ENCODE peak calls at places on chromosomes 16 and 17, in nine cellular contexts. L is upper lobe of right lung; S is spleen; J is gastrocnemius medialis; F is A549; V is tibial artery; Q is body of pancreas; I is naive thymus-derived CD4-positive, alpha-beta T cell; G is CD4-positive, CD25-positive, alpha-beta regulatory T cell. H is an unnamed sample. For H3K4me1, the result is how much of the 10 kb centered on the place peaks cover.

GRCh38 chr17:80261159-80261894 is 675 bp downstream of the RNF213 start:
- DNase-seq in Q (peak), F (peak), I (peak), S (peak), V (peak), J (peak), L (peak), G (peak), H (peak)

GRCh38 chr17:73585583-73585982 is 58.7 kb downstream of the SDK2 start:
- DNase-seq in F (peak), J (no peak), I (peak), L (no peak), Q (no peak), G (peak), S (no peak), V (no peak), H (no peak)

GRCh38 chr17:5264930-5265329 is 17.2 kb upstream of the RABEP1 start:
- DNase-seq in V (no peak), Q (no peak), J (no peak), I (no peak), G (no peak), L (no peak), S (no peak), F (no peak), H (no peak)

GRCh38 chr17:54882371-54882770 is 18.3 kb upstream of the TOM1L1 start:
- DNase-seq in F (no peak), Q (no peak), V (no peak), I (no peak), L (no peak), S (no peak), J (no peak), G (no peak), H (no peak)

GRCh38 chr17:66915204-66915611 is 49.3 kb upstream of the CACNG4 start:
- DNase-seq in V (no peak), J (no peak), L (no peak), G (peak), F (peak), I (no peak), S (peak), Q (peak), H (peak)

GRCh38 chr17:51015145-51015558 is 105.5 kb downstream of the SPAG9 start:
- DNase-seq in J (no peak), Q (no peak), I (no peak), V (no peak), F (no peak), S (no peak), L (no peak), G (no peak), H (no peak)

GRCh38 chr16:49510676-49511305 is 137.2 kb downstream of the C16orf78 start:
- DNase-seq in V (no peak), I (no peak), L (peak), G (no peak), Q (no peak), F (no peak), S (peak), J (peak), H (peak)

GRCh38 chr17:55273579-55274370 is 9.0 kb downstream of the HLF start:
- DNase-seq in Q (peak), V (peak), S (no peak), I (no peak), G (no peak), J (peak), F (peak), L (peak), H (peak)

GRCh38 chr17:61570118-61570517 is 20.9 kb downstream of the NACA2 start:
- DNase-seq in L (no peak), V (no peak), I (no peak), F (peak), Q (no peak), S (no peak), G (peak), J (no peak), H (no peak)

GRCh38 chr16:23535901-23536300 is 21.2 kb downstream of the EARS2 start:
- DNase-seq in L (no peak), F (no peak), Q (no peak), G (no peak), J (no peak), S (peak), V (no peak), I (no peak), H (no peak)

GRCh38 chr17:5110816-5111215 is 862 bp downstream of the ZNF232 start:
- DNase-seq in V (no peak), Q (no peak), J (no peak), S (no peak), F (no peak), G (peak), I (no peak), L (no peak), H (no peak)

GRCh38 chr16:80912651-80913050 is 94.0 kb downstream of the CMC2 start:
- DNase-seq in S (no peak), F (no peak), G (no peak), J (no peak), I (no peak), V (no peak), Q (no peak), L (no peak), H (no peak)

GRCh38 chr17:72338847-72339790 is 218.3 kb downstream of the SOX9 start:
- DNase-seq in Q (peak), I (no peak), J (no peak), F (peak), G (no peak), S (no peak), L (no peak), V (no peak), H (no peak)

GRCh38 chr17:57867126-57867525 is 17.3 kb upstream of the MRPS23 start:
- DNase-seq in V (no peak), S (no peak), L (no peak), J (no peak), F (no peak), G (no peak), Q (no peak), I (no peak), H (no peak)

GRCh38 chr17:45073414-45074070 is 12.4 kb downstream of the NMT1 start:
- DNase-seq in L (no peak), G (no peak), I (no peak), J (no peak), S (no peak), F (no peak), Q (no peak), V (peak), H (no peak)

GRCh38 chr17:27461192-27461859 is 5.1 kb downstream of the KSR1 start:
- DNase-seq in L (no peak), Q (no peak), V (no peak), I (no peak), F (no peak), J (no peak), S (no peak), G (no peak), H (no peak)

GRCh38 chr17:16652847-16653366 is 743 bp downstream of the ZNF624 start:
- DNase-seq in S (no peak), I (no peak), F (no peak), L (no peak), Q (no peak), V (no peak), J (no peak), G (no peak), H (no peak)

GRCh38 chr16:80387308-80387921 is 153.4 kb upstream of the DYNLRB2 start:
- DNase-seq in J (no peak), V (no peak), F (no peak), S (no peak), L (no peak), G (no peak), I (no peak), Q (no peak), H (no peak)

GRCh38 chr16:19613834-19614233 is 58.3 kb downstream of the VPS35L start:
- DNase-seq in G (no peak), S (no peak), L (no peak), F (no peak), V (no peak), Q (no peak), J (no peak), I (no peak), H (no peak)

GRCh38 chr16:590875-591200 is 972 bp downstream of the RAB40C start:
- DNase-seq in S (no peak), I (no peak), J (no peak), F (no peak), L (no peak), V (no peak), G (no peak), Q (no peak), H (no peak)
- H3K4me1 ChIP-seq in S (half or more), I (under half), J (half or more), F (under half), L (half or more), V (half or more), G (under half), Q (half or more), H (half or more)

DNA sequence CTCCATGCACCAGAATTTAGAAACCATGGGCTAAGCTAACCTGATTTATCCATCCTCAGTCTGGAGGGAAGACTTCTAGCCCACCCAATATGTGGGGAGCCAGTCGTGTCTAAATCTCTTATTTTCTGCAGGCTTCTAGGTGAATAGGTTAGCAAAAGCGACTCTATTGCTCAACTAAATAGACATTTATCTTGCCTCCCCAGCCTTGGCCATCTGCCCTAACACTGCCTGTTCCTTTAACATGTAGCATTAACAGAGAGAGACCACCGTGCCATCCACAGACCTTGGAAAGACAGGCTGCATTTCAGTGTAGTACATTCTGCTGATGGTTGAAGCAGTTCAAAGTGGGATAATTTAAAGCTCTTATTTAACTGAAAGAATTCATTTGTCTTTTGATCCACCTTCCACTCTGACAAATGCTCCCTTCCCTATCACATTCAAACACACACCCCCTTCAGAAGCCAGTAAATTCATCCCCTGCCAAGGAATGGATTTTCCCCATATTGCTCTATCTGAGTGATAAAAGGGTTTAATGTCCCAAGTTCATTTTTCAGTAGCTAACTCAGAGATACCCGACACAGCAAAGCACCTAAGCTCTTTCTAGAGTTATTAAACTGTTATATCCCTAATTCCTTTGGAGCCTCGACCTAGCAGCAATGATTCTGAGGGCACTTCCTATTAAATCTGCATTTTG is 58.2 kb upstream of the COX10 start:
- DNase-seq in L (no peak), G (no peak), F (no peak), S (no peak), V (no peak), Q (no peak), J (no peak), I (no peak), H (no peak)
- H3K27ac ChIP-seq in L (no peak), G (no peak), F (no peak), S (no peak), V (no peak), Q (no peak), J (no peak), I (no peak), H (no peak)

DNA sequence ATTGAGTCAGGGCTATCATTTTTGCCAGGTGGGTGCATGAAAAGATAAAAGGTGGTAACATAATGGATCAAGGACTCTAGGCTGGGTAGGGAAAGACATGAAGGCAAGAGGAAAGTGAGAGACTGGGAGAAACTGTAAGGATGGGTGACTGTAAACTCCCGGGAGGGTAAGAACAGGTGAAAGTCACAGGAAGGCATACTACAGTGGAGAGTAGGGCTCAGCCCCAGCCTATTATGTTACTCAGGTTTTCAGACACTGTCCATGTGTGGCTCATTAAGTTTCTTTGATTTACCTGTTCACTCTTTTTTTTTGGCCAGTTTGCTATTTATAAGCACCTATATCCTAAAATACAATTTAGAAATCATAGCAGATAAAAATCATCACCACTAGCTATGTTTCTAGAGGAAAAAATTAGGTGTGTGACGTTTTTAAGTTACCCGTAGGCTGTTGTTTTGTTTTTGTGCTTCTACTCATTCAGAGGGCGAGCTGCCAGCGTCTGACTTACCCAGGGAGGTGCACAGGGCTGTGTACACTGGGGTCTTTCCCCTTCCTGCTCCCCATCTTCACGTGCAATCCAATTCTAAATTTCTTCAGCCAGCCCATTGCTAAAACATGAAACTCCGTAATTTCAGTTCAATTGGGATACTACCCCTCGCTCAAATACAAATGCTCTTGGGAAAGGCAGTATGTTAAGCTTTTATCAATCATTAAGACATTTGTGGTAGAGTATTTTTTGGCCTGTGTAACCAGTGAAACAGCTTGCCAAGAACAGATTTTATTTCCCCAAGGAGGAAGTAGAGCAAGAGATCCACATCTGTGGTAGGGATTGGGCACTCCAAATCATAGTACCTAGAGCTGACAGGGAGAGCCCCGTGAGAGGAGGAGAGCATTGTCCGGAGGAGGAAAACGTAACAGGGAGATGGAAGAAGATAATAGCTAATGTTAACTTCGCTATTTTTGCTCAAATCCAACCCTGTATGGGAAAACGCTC is 21.7 kb upstream of the VWA3A start:
- DNase-seq in L (no peak), F (no peak), J (no peak), S (no peak), I (no peak), Q (no peak), V (peak), G (no peak), H (no peak)
- H3K4me1 ChIP-seq in L (under half), F (under half), J (under half), S (under half), I (under half), Q (under half), V (under half), G (under half), H (under half)

DNA sequence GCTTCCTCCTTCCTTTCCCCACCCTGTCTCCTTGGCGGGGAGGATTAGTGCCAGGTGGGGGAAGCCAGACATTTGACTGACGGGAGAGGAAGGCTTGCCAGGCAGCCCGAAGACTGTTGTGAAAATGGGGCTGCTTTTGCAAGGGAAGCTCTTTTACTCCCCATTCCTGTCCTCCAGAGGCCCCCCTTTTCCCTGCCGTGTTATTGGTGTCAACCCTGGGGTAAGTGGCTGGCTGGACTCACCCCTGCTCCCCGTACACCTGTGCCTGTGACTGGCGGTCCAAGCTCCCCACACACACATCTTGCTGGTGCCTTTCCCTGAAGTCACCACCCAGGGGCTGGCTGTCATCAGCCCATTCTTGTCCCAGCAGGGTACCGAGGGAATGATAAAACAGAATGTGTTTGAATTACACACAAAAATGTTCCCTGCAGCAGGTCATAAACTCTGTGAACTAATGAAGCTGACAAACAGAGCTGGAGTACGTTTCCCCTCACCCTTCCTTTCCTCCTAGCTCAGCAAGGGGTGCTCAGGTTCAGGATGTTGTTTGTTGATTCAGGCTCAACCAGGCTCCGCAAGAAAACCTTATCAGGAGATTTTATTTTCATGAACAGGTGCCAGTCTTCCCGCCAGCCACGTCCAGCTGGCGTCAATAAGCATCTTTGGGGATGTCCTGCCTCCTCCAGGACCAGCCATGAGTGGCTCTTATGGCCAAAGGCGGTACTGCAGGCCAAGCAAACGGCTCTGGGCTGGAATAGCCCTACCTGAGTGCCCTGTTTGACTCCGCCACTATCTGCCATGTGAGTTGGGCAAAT is 4.3 kb upstream of the ARMC7 start:
- DNase-seq in G (peak), L (peak), I (no peak), F (peak), Q (peak), J (peak), V (peak), S (no peak), H (peak)
- H3K27ac ChIP-seq in G (no peak), L (peak), I (no peak), F (no peak), Q (no peak), J (no peak), V (no peak), S (no peak), H (peak)